ENCODE peak calls at places on chromosomes 2 and 18, in eight cellular contexts. One of them, this sample, is unnamed.

GRCh38 chr2:132478669-132479068 is 62.1 kb downstream of the GPR39 start:
- DNase-seq in tibial artery: no peak
- DNase-seq in psoas muscle: no peak
- DNase-seq in brain microvascular endothelial cell: no peak
- DNase-seq in mucosa of descending colon: no peak
- DNase-seq in fibroblast of lung: no peak
- DNase-seq in GM06990: no peak
- DNase-seq in PC-9: no peak
- DNase-seq in this sample: no peak

GRCh38 chr18:44079602-44080001 is 601.1 kb upstream of the SETBP1 start:
- DNase-seq in PC-9: peak; percentile 71
- DNase-seq in tibial artery: no peak
- DNase-seq in GM06990: no peak
- DNase-seq in psoas muscle: no peak
- DNase-seq in brain microvascular endothelial cell: peak; percentile 79
- DNase-seq in mucosa of descending colon: no peak
- DNase-seq in fibroblast of lung: peak; percentile 96
- DNase-seq in this sample: no peak

GRCh38 chr2:71602581-71602980 is 149.2 kb downstream of the DYSF start:
- DNase-seq in psoas muscle: peak; percentile 12
- DNase-seq in fibroblast of lung: no peak
- DNase-seq in tibial artery: peak; percentile 42
- DNase-seq in mucosa of descending colon: no peak
- DNase-seq in PC-9: no peak
- DNase-seq in brain microvascular endothelial cell: no peak
- DNase-seq in GM06990: no peak
- DNase-seq in this sample: peak; percentile 60

GRCh38 chr2:215136669-215137328 is 1.6 kb downstream of the ABCA12 start:
- DNase-seq in brain microvascular endothelial cell: peak; percentile 42
- DNase-seq in tibial artery: no peak
- DNase-seq in fibroblast of lung: peak; percentile 71
- DNase-seq in psoas muscle: no peak
- DNase-seq in mucosa of descending colon: no peak
- DNase-seq in GM06990: peak; percentile 31
- DNase-seq in PC-9: peak; percentile 88
- DNase-seq in this sample: no peak

GRCh38 chr2:42569883-42570282 is 1.5 kb downstream of the MTA3 start:
- DNase-seq in fibroblast of lung: no peak
- DNase-seq in tibial artery: no peak
- DNase-seq in mucosa of descending colon: no peak
- DNase-seq in GM06990: no peak
- DNase-seq in PC-9: peak; percentile 64
- DNase-seq in brain microvascular endothelial cell: no peak
- DNase-seq in psoas muscle: no peak
- DNase-seq in this sample: no peak

GRCh38 chr2:216683846-216684245 is 11.5 kb downstream of the IGFBP5 start:
- DNase-seq in mucosa of descending colon: peak; percentile 34
- DNase-seq in brain microvascular endothelial cell: peak; percentile 72
- DNase-seq in fibroblast of lung: peak; percentile 76
- DNase-seq in GM06990: no peak
- DNase-seq in psoas muscle: peak; percentile 87
- DNase-seq in tibial artery: peak; percentile 94
- DNase-seq in PC-9: no peak
- DNase-seq in this sample: no peak

GRCh38 chr2:160911258-160911657 is 249.0 kb upstream of the TANK start:
- DNase-seq in PC-9: no peak
- DNase-seq in fibroblast of lung: peak; percentile 49
- DNase-seq in GM06990: no peak
- DNase-seq in mucosa of descending colon: no peak
- DNase-seq in brain microvascular endothelial cell: no peak
- DNase-seq in psoas muscle: no peak
- DNase-seq in tibial artery: no peak
- DNase-seq in this sample: no peak

GRCh38 chr2:98708396-98709186 is 22.3 kb downstream of the MGAT4A start:
- DNase-seq in psoas muscle: no peak
- DNase-seq in tibial artery: no peak
- DNase-seq in fibroblast of lung: no peak
- DNase-seq in PC-9: no peak
- DNase-seq in GM06990: no peak
- DNase-seq in brain microvascular endothelial cell: no peak
- DNase-seq in mucosa of descending colon: no peak
- DNase-seq in this sample: no peak

GRCh38 chr2:240972636-240973521 is 25.5 kb upstream of the SNED1 start:
- DNase-seq in brain microvascular endothelial cell: no peak
- DNase-seq in psoas muscle: peak; percentile 57
- DNase-seq in PC-9: no peak
- DNase-seq in tibial artery: no peak
- DNase-seq in mucosa of descending colon: no peak
- DNase-seq in GM06990: no peak
- DNase-seq in fibroblast of lung: peak; percentile 33
- DNase-seq in this sample: no peak

GRCh38 chr2:64987963-64988419 is 1.2 kb upstream of the SLC1A4 start:
- DNase-seq in brain microvascular endothelial cell: no peak
- DNase-seq in psoas muscle: no peak
- DNase-seq in tibial artery: no peak
- DNase-seq in mucosa of descending colon: no peak
- DNase-seq in fibroblast of lung: no peak
- DNase-seq in GM06990: no peak
- DNase-seq in PC-9: no peak
- DNase-seq in this sample: no peak

GRCh38 chr2:187884003-187884402 is 329.8 kb upstream of the TFPI start:
- DNase-seq in psoas muscle: no peak
- DNase-seq in fibroblast of lung: no peak
- DNase-seq in GM06990: no peak
- DNase-seq in brain microvascular endothelial cell: no peak
- DNase-seq in tibial artery: no peak
- DNase-seq in mucosa of descending colon: no peak
- DNase-seq in PC-9: no peak
- DNase-seq in this sample: no peak

GRCh38 chr2:85662899-85663683 is 4.9 kb downstream of the SFTPB start:
- DNase-seq in tibial artery: peak; percentile 79
- DNase-seq in fibroblast of lung: peak; percentile 97
- DNase-seq in brain microvascular endothelial cell: peak; percentile 83
- DNase-seq in mucosa of descending colon: no peak
- DNase-seq in GM06990: no peak
- DNase-seq in PC-9: peak; percentile 78
- DNase-seq in psoas muscle: no peak
- DNase-seq in this sample: no peak

GRCh38 chr2:63856302-63856600 is 14.6 kb downstream of the UGP2 start:
- DNase-seq in brain microvascular endothelial cell: no peak
- DNase-seq in mucosa of descending colon: no peak
- DNase-seq in GM06990: no peak
- DNase-seq in PC-9: no peak
- DNase-seq in tibial artery: no peak
- DNase-seq in fibroblast of lung: no peak
- DNase-seq in psoas muscle: no peak
- DNase-seq in this sample: no peak

GRCh38 chr2:190636362-190636761 is 12.5 kb upstream of the NAB1 start:
- DNase-seq in mucosa of descending colon: no peak
- DNase-seq in psoas muscle: no peak
- DNase-seq in brain microvascular endothelial cell: peak; percentile 72
- DNase-seq in GM06990: no peak
- DNase-seq in fibroblast of lung: peak; percentile 88
- DNase-seq in tibial artery: no peak
- DNase-seq in PC-9: peak; percentile 69
- DNase-seq in this sample: no peak

GRCh38 chr2:167144179-167144898 is 256.1 kb downstream of the XIRP2 start:
- DNase-seq in brain microvascular endothelial cell: no peak
- DNase-seq in psoas muscle: no peak
- DNase-seq in PC-9: no peak
- DNase-seq in fibroblast of lung: peak; percentile 61
- DNase-seq in mucosa of descending colon: no peak
- DNase-seq in GM06990: no peak
- DNase-seq in tibial artery: no peak
- DNase-seq in this sample: no peak

GRCh38 chr2:10659898-10660568 is 29.7 kb downstream of the NOL10 start:
- DNase-seq in mucosa of descending colon: peak; percentile 69
- DNase-seq in tibial artery: no peak
- DNase-seq in GM06990: no peak
- DNase-seq in PC-9: peak; percentile 67
- DNase-seq in brain microvascular endothelial cell: peak; percentile 88
- DNase-seq in fibroblast of lung: peak; percentile 93
- DNase-seq in psoas muscle: peak; percentile 64
- DNase-seq in this sample: no peak

GRCh38 chr18:8706981-8707940 is 1.9 kb downstream of the MTCL1 start:
- DNase-seq in brain microvascular endothelial cell: peak; percentile 70
- DNase-seq in mucosa of descending colon: peak; percentile 31
- DNase-seq in GM06990: no peak
- DNase-seq in fibroblast of lung: peak; percentile 87
- DNase-seq in psoas muscle: peak; percentile 56
- DNase-seq in PC-9: peak; percentile 56
- DNase-seq in tibial artery: peak; percentile 67
- DNase-seq in this sample: peak; percentile 80

GRCh38 chr2:216404010-216404618 is 8.2 kb upstream of the SMARCAL1 start:
- DNase-seq in tibial artery: no peak
- DNase-seq in fibroblast of lung: no peak
- DNase-seq in mucosa of descending colon: peak; percentile 63
- DNase-seq in GM06990: no peak
- DNase-seq in psoas muscle: no peak
- DNase-seq in PC-9: peak; percentile 39
- DNase-seq in brain microvascular endothelial cell: peak; percentile 32
- DNase-seq in this sample: no peak

GRCh38 chr2:230714122-230714453 is 1.4 kb downstream of the CAB39 start:
- DNase-seq in PC-9: peak; percentile 76
- DNase-seq in brain microvascular endothelial cell: peak; percentile 66
- DNase-seq in tibial artery: no peak
- DNase-seq in psoas muscle: no peak
- DNase-seq in GM06990: no peak
- DNase-seq in fibroblast of lung: peak; percentile 79
- DNase-seq in mucosa of descending colon: peak; percentile 39
- DNase-seq in this sample: no peak

GRCh38 chr18:60292186-60292585 is 80.4 kb downstream of the MC4R start:
- DNase-seq in psoas muscle: no peak
- DNase-seq in tibial artery: no peak
- DNase-seq in PC-9: no peak
- DNase-seq in GM06990: no peak
- DNase-seq in fibroblast of lung: no peak
- DNase-seq in brain microvascular endothelial cell: no peak
- DNase-seq in mucosa of descending colon: no peak
- DNase-seq in this sample: no peak

GRCh38 chr2:105328281-105329196 is 996 bp downstream of the TGFBRAP1 start:
- DNase-seq in tibial artery: peak; percentile 69
- DNase-seq in PC-9: no peak
- DNase-seq in fibroblast of lung: peak; percentile 46
- DNase-seq in psoas muscle: peak; percentile 61
- DNase-seq in mucosa of descending colon: peak; percentile 57
- DNase-seq in GM06990: peak; percentile 47
- DNase-seq in brain microvascular endothelial cell: no peak
- DNase-seq in this sample: peak; percentile 79

GRCh38 chr2:235693279-235693678 is 199.4 kb downstream of the AGAP1 start:
- DNase-seq in PC-9: no peak
- DNase-seq in brain microvascular endothelial cell: no peak
- DNase-seq in tibial artery: peak; percentile 44
- DNase-seq in GM06990: no peak
- DNase-seq in psoas muscle: no peak
- DNase-seq in fibroblast of lung: no peak
- DNase-seq in mucosa of descending colon: no peak
- DNase-seq in this sample: peak; percentile 54

GRCh38 chr18:63444567-63444966 is 22.3 kb upstream of the VPS4B start:
- DNase-seq in fibroblast of lung: peak; percentile 32
- DNase-seq in psoas muscle: no peak
- DNase-seq in GM06990: no peak
- DNase-seq in brain microvascular endothelial cell: peak; percentile 69
- DNase-seq in tibial artery: no peak
- DNase-seq in mucosa of descending colon: no peak
- DNase-seq in PC-9: peak; percentile 79
- DNase-seq in this sample: no peak

GRCh38 chr18:58310517-58310916 is 266.5 kb downstream of the NEDD4L start:
- DNase-seq in mucosa of descending colon: peak; percentile 87
- DNase-seq in tibial artery: no peak
- DNase-seq in GM06990: no peak
- DNase-seq in PC-9: peak; percentile 95
- DNase-seq in brain microvascular endothelial cell: no peak
- DNase-seq in fibroblast of lung: peak; percentile 63
- DNase-seq in psoas muscle: peak; percentile 75
- DNase-seq in this sample: peak; percentile 44

GRCh38 chr2:102033028-102033749 is 41.4 kb downstream of the IL1R2 start:
- DNase-seq in fibroblast of lung: peak; percentile 96
- DNase-seq in mucosa of descending colon: peak; percentile 55
- DNase-seq in PC-9: peak; percentile 67
- DNase-seq in brain microvascular endothelial cell: peak; percentile 84
- DNase-seq in GM06990: no peak
- DNase-seq in tibial artery: peak; percentile 83
- DNase-seq in psoas muscle: no peak
- DNase-seq in this sample: peak; percentile 79

GRCh38 chr18:36419913-36420531 is 122.5 kb downstream of the FHOD3 start:
- DNase-seq in brain microvascular endothelial cell: no peak
- DNase-seq in tibial artery: no peak
- DNase-seq in GM06990: peak; percentile 18
- DNase-seq in psoas muscle: no peak
- DNase-seq in fibroblast of lung: peak; percentile 57
- DNase-seq in mucosa of descending colon: peak; percentile 14
- DNase-seq in PC-9: no peak
- DNase-seq in this sample: no peak
- TF ChIP-seq CTCF in brain microvascular endothelial cell: peak; percentile 22
- TF ChIP-seq CTCF in tibial artery: no peak
- TF ChIP-seq CTCF in GM06990: peak; percentile 53
- TF ChIP-seq CTCF in psoas muscle: peak; percentile 48
- TF ChIP-seq CTCF in fibroblast of lung: no peak
- TF ChIP-seq CTCF in mucosa of descending colon: no peak
- TF ChIP-seq CTCF in PC-9: no peak
- TF ChIP-seq CTCF in this sample: no peak

DNA sequence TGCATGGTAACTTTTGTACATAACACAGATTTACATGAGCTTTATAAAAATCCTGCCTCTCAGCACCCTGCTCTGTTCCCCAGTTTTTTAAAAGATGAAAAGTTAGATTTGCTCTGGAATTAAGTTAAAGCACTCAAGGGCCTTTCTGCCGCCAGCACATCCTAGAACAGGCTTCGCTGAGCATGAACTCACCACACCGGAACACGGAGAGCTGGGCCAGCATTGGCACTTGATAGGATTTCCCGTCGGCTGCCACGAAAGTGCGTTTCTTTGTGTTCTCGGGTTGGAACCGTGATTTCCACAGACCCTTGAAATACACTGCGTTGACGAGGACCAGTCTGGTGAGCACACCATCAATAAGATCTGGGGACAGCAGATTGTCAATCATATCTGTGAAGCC is 34.3 kb downstream of the MRPL44 start:
- DNase-seq in tibial artery: no peak
- DNase-seq in fibroblast of lung: no peak
- DNase-seq in brain microvascular endothelial cell: no peak
- DNase-seq in mucosa of descending colon: no peak
- DNase-seq in PC-9: no peak
- DNase-seq in psoas muscle: no peak
- DNase-seq in GM06990: no peak
- DNase-seq in this sample: no peak
- H3K36me3 ChIP-seq in tibial artery: no peaks in the 10 kb centered on the region
- H3K36me3 ChIP-seq in fibroblast of lung: no peaks in the 10 kb centered on the region
- H3K36me3 ChIP-seq in brain microvascular endothelial cell: peaks cover 7% of the 10 kb centered on the region
- H3K36me3 ChIP-seq in mucosa of descending colon: no peaks in the 10 kb centered on the region
- H3K36me3 ChIP-seq in PC-9: peaks cover 19% of the 10 kb centered on the region
- H3K36me3 ChIP-seq in psoas muscle: no peaks in the 10 kb centered on the region
- H3K36me3 ChIP-seq in GM06990: no peaks in the 10 kb centered on the region
- H3K36me3 ChIP-seq in this sample: no peaks in the 10 kb centered on the region

GRCh38 chr2:226994775-226995174 is 158.9 kb downstream of the RHBDD1 start:
- DNase-seq in fibroblast of lung: no peak
- DNase-seq in psoas muscle: no peak
- DNase-seq in mucosa of descending colon: no peak
- DNase-seq in GM06990: no peak
- DNase-seq in tibial artery: no peak
- DNase-seq in brain microvascular endothelial cell: no peak
- DNase-seq in PC-9: no peak
- DNase-seq in this sample: no peak
- TF ChIP-seq CTCF in fibroblast of lung: no peak
- TF ChIP-seq CTCF in psoas muscle: no peak
- TF ChIP-seq CTCF in mucosa of descending colon: no peak
- TF ChIP-seq CTCF in GM06990: peak; percentile 22
- TF ChIP-seq CTCF in tibial artery: no peak
- TF ChIP-seq CTCF in brain microvascular endothelial cell: peak; percentile 55
- TF ChIP-seq CTCF in PC-9: no peak
- TF ChIP-seq CTCF in this sample: no peak

GRCh38 chr2:96259497-96259921 is 6.3 kb downstream of the TMEM127 start:
- DNase-seq in fibroblast of lung: no peak
- DNase-seq in PC-9: no peak
- DNase-seq in brain microvascular endothelial cell: no peak
- DNase-seq in GM06990: no peak
- DNase-seq in tibial artery: no peak
- DNase-seq in mucosa of descending colon: peak; percentile 87
- DNase-seq in psoas muscle: peak; percentile 58
- DNase-seq in this sample: no peak
- H3K36me3 ChIP-seq in fibroblast of lung: peaks cover 8% of the 10 kb centered on the region
- H3K36me3 ChIP-seq in PC-9: peaks cover 30% of the 10 kb centered on the region
- H3K36me3 ChIP-seq in brain microvascular endothelial cell: peaks cover 8% of the 10 kb centered on the region
- H3K36me3 ChIP-seq in GM06990: peaks cover 22% of the 10 kb centered on the region
- H3K36me3 ChIP-seq in tibial artery: peaks cover 32% of the 10 kb centered on the region
- H3K36me3 ChIP-seq in mucosa of descending colon: no peaks in the 10 kb centered on the region
- H3K36me3 ChIP-seq in psoas muscle: peaks cover 36% of the 10 kb centered on the region
- H3K36me3 ChIP-seq in this sample: peaks cover 77% of the 10 kb centered on the region